ENCODE peak calls at places on chromosome 1, in five cellular contexts. E is neural progenitor cell, S is pancreas, H is heart right ventricle, D is hepatocyte. R is an unnamed sample.

GRCh38 chr1:184558691-184559090 is 171.9 kb downstream of the C1orf21 start:
- DNase-seq in E (no peak), S (no peak), H (no peak), D (no peak), R (no peak)

GRCh38 chr1:235597867-235598553 is 51.6 kb downstream of the GNG4 start:
- DNase-seq in E (peak; percentile 27), S (no peak), H (no peak), D (peak; percentile 32), R (no peak)

GRCh38 chr1:60428161-60428560 is 354.6 kb upstream of the C1orf87 start:
- DNase-seq in E (no peak), S (no peak), H (no peak), D (peak; percentile 8), R (no peak)

GRCh38 chr1:36134805-36135339 is 9.8 kb upstream of the COL8A2 start:
- DNase-seq in E (peak; percentile 84), S (peak; percentile 53), H (peak; percentile 46), D (peak; percentile 76), R (peak; percentile 53)

GRCh38 chr1:5856246-5856815 is 135.9 kb downstream of the NPHP4 start:
- DNase-seq in E (no peak), S (no peak), H (no peak), D (no peak), R (no peak)

GRCh38 chr1:15186846-15187151 is 33.3 kb downstream of the TMEM51 start:
- DNase-seq in E (peak; percentile 43), S (no peak), H (no peak), D (no peak), R (no peak)

GRCh38 chr1:9004731-9005708 is 21.2 kb downstream of the SLC2A7 start:
- DNase-seq in E (peak; percentile 88), S (peak; percentile 74), H (peak; percentile 71), D (peak; percentile 90), R (peak; percentile 40)

GRCh38 chr1:223031690-223032601 is 111.1 kb downstream of the TLR5 start:
- DNase-seq in E (no peak), S (no peak), H (peak; percentile 62), D (no peak), R (no peak)

GRCh38 chr1:208461680-208462079 is 217.5 kb upstream of the PLXNA2 start:
- DNase-seq in E (peak; percentile 33), S (no peak), H (no peak), D (no peak), R (no peak)

GRCh38 chr1:91635763-91636162 is 135.1 kb downstream of the CDC7 start:
- DNase-seq in E (no peak), S (no peak), H (no peak), D (no peak), R (no peak)

GRCh38 chr1:172914517-172915144 is 136.1 kb downstream of the TNFSF18 start:
- DNase-seq in E (no peak), S (no peak), H (no peak), D (no peak), R (no peak)

GRCh38 chr1:63874278-63874880 is 100.6 kb downstream of the ROR1 start:
- DNase-seq in E (no peak), S (no peak), H (no peak), D (no peak), R (no peak)

GRCh38 chr1:63590161-63590560 is 3.0 kb upstream of the PGM1 start:
- DNase-seq in E (no peak), S (no peak), H (no peak), D (no peak), R (no peak)

GRCh38 chr1:192476802-192477298 is 98.7 kb upstream of the RGS1 start:
- DNase-seq in E (no peak), S (no peak), H (peak; percentile 44), D (no peak), R (peak; percentile 28)
- H3K4me3 ChIP-seq in E (no peak overlapping the region), S (no peak overlapping the region), H (no peak overlapping the region), D (no peak overlapping the region), R (peak overlapping the region; percentile 46)

DNA sequence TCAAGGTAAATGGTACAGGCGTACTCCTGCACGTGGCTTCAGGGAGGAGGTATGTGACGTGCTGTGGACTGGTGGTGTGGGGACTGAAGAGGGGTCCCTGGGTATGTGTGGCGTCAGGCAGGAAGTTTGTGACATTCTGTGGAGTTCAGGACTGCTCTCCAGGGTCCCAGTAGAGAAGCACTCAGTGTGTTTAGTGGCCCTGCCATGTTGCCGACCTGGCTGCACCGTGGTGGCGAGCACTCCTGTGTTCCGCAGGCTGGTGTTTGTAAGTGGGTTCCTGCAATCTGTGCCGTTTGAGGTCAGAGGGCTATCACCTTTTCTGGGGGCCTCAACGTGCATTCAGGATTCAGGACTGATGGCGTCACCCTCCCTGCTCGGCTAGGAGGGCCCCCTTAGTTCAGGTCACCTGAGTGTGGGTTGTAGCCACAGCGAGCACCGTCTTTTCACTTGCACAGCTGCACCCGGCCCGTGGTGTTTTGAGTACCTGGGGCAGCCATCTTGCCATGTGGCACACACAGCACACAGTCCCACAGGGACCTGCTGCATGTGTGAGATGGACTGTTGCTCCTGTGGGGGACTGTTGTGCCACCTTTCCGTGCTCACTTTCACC is 26.5 kb downstream of the SNAP47 start:
- DNase-seq in E (no peak), S (no peak), H (no peak), D (no peak), R (no peak)
- H3K27ac ChIP-seq in E (no peak overlapping the region), S (no peak overlapping the region), H (peak overlapping the region; percentile 64), D (no peak overlapping the region), R (no peak overlapping the region)

GRCh38 chr1:103788377-103788776 is 38.7 kb downstream of the AMY1C start:
- DNase-seq in E (no peak), S (no peak), H (no peak), D (no peak), R (no peak)
- TF ChIP-seq CTCF in E (peak; percentile 54), S (no peak), H (no peak), D (peak; percentile 52), R (no peak)

DNA sequence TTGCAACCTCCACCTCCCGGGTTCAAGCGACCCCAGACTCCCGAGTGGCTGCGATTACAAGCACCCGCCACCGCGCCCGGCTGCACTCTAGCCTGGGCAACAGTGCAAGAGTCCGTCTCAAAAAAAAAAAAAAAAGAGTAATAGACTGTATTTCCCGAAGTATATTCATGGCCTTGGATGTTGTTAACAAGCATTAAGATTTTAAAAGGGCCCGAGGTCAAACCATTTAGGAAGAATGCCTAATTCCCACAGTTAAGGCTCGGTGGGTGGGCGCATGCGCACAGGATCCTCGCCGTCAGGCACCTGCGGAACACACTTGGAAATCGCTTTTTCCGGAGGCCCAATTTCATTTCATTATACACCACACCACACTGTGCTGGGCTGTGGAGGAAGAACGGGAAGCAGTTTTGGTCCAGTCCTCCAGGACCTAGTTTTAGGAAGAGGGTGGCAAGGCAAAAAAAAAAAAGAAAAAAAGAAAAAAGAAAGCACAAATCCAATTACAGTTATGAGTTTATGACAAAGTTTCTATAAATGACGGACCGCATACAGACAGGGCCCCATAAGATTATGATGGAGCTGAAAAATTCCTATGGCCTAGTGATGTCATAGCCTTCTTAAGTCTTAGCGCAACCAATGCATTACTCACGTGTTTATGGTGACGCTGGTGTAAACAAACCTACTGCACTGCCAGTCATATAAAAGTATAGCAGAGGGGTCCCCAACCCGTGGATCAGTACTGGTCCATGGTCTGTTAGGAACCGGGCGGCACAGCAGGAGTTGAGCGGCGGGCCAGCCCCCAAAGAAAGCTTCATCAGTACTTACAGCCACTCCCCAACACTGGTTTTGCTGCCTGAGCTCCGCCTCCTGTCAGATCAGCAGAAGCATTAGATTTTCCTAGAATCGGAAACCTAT is 38.2 kb downstream of the H3-3A start:
- DNase-seq in E (peak; percentile 70), S (peak; percentile 53), H (peak; percentile 23), D (peak; percentile 48), R (no peak)
- H3K4me3 ChIP-seq in E (peak overlapping the region; percentile 47), S (peak overlapping the region; percentile 10), H (peak overlapping the region; percentile 32), D (peak overlapping the region; percentile 22), R (peak overlapping the region; percentile 75)

DNA sequence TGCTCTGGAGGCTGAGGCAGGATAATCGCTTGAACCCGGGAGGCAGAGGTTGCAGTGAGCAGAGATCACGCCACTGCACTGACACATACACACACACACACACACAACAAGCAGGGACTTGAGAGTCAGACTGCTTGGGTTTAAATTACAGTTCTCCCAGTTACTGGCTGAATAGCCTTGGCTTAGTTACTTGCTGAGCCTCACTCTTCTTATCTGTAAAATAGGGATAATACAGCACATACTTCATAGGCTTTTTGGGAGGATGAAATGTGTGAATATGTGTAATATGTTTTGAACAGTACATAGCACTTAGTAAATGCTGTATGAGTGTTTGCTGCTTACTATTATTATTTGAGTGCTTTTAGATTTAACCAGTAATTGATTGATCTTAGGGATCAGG is 23.8 kb downstream of the CDC42 start:
- DNase-seq in E (no peak), S (no peak), H (no peak), D (no peak), R (no peak)
- H3K27ac ChIP-seq in E (no peak overlapping the region), S (no peak overlapping the region), H (no peak overlapping the region), D (peak overlapping the region; percentile 8), R (no peak overlapping the region)

DNA sequence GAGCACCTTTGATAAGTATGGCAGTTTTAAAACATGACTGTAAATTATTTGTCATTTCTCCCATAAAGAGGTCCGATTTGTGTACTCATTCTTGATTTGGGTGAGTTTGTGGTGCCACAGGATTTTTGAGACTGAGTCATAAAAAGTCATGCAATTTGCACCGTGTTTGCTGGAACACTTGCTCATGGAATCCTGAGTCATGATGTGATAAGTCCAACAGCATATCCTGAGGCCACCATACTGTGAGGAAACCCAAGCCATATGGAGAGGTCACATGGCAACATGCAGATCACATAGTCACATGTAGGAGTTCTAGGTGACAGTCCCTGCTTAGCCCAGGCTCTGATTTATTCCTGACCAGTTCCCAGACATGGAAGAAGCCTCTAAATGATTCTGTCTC is 40.8 kb upstream of the PRRX1 start:
- DNase-seq in E (no peak), S (no peak), H (no peak), D (no peak), R (no peak)
- TF ChIP-seq CTCF in E (no peak), S (no peak), H (no peak), D (no peak), R (no peak)

GRCh38 chr1:96703186-96703585 is 18.4 kb upstream of the PTBP2 start:
- DNase-seq in E (no peak), S (no peak), H (no peak), D (no peak), R (no peak)

GRCh38 chr1:96710708-96711477 is 10.7 kb upstream of the PTBP2 start:
- DNase-seq in E (no peak), S (no peak), H (no peak), D (no peak), R (no peak)

GRCh38 chr1:96707023-96707422 is 14.6 kb upstream of the PTBP2 start:
- DNase-seq in E (no peak), S (no peak), H (no peak), D (no peak), R (no peak)
- H3K4me3 ChIP-seq in E (no peak overlapping the region), S (no peak overlapping the region), H (no peak overlapping the region), D (no peak overlapping the region), R (no peak overlapping the region)

R was measured in thoracic aorta.